ENCODE peak calls at places on chromosomes 12 and 14, in eight cellular contexts. One of them, this sample, is unnamed.

GRCh38 chr14:93937519-93937918 is 10.4 kb downstream of the FAM181A start:
- DNase-seq in AG04450: no peak
- DNase-seq in pancreas: no peak
- DNase-seq in mucosa of descending colon: no peak
- DNase-seq in astrocyte of the spinal cord: no peak
- DNase-seq in right atrium auricular region: no peak
- DNase-seq in prostate gland: peak; percentile 46
- DNase-seq in astrocyte: no peak
- DNase-seq in this sample: no peak

GRCh38 chr12:48198619-48198973 is 4.5 kb downstream of the OR10AD1 start:
- DNase-seq in AG04450: no peak
- DNase-seq in pancreas: peak; percentile 42
- DNase-seq in mucosa of descending colon: peak; percentile 52
- DNase-seq in astrocyte of the spinal cord: no peak
- DNase-seq in right atrium auricular region: peak; percentile 61
- DNase-seq in prostate gland: no peak
- DNase-seq in astrocyte: no peak
- DNase-seq in this sample: peak; percentile 33

GRCh38 chr14:93034671-93034994 is 81.1 kb downstream of the ITPK1 start:
- DNase-seq in AG04450: no peak
- DNase-seq in pancreas: no peak
- DNase-seq in mucosa of descending colon: no peak
- DNase-seq in astrocyte of the spinal cord: no peak
- DNase-seq in right atrium auricular region: no peak
- DNase-seq in prostate gland: no peak
- DNase-seq in astrocyte: no peak
- DNase-seq in this sample: no peak

GRCh38 chr14:93269341-93270068 is 62.4 kb downstream of the UBR7 start:
- DNase-seq in AG04450: peak; percentile 38
- DNase-seq in pancreas: no peak
- DNase-seq in mucosa of descending colon: no peak
- DNase-seq in astrocyte of the spinal cord: peak; percentile 59
- DNase-seq in right atrium auricular region: no peak
- DNase-seq in prostate gland: no peak
- DNase-seq in astrocyte: peak; percentile 73
- DNase-seq in this sample: peak; percentile 36

GRCh38 chr12:2489266-2489665 is 305.5 kb upstream of the FKBP4 start:
- DNase-seq in AG04450: no peak
- DNase-seq in pancreas: no peak
- DNase-seq in mucosa of descending colon: no peak
- DNase-seq in astrocyte of the spinal cord: no peak
- DNase-seq in right atrium auricular region: no peak
- DNase-seq in prostate gland: no peak
- DNase-seq in astrocyte: no peak
- DNase-seq in this sample: no peak

GRCh38 chr12:70241845-70242244 is 1.4 kb upstream of the CNOT2 start:
- DNase-seq in AG04450: no peak
- DNase-seq in pancreas: no peak
- DNase-seq in mucosa of descending colon: no peak
- DNase-seq in astrocyte of the spinal cord: no peak
- DNase-seq in right atrium auricular region: no peak
- DNase-seq in prostate gland: no peak
- DNase-seq in astrocyte: no peak
- DNase-seq in this sample: no peak

GRCh38 chr14:32073537-32074189 is 3.4 kb upstream of the ARHGAP5 start:
- DNase-seq in AG04450: peak; percentile 48
- DNase-seq in pancreas: no peak
- DNase-seq in mucosa of descending colon: peak; percentile 86
- DNase-seq in astrocyte of the spinal cord: peak; percentile 89
- DNase-seq in right atrium auricular region: no peak
- DNase-seq in prostate gland: peak; percentile 78
- DNase-seq in astrocyte: peak; percentile 53
- DNase-seq in this sample: peak; percentile 90

GRCh38 chr14:24162083-24162482 is 1.0 kb downstream of the IRF9 start:
- DNase-seq in AG04450: no peak
- DNase-seq in pancreas: no peak
- DNase-seq in mucosa of descending colon: no peak
- DNase-seq in astrocyte of the spinal cord: no peak
- DNase-seq in right atrium auricular region: no peak
- DNase-seq in prostate gland: no peak
- DNase-seq in astrocyte: peak; percentile 26
- DNase-seq in this sample: peak; percentile 46

GRCh38 chr14:60250318-60251035 is 1.5 kb downstream of the PPM1A start:
- DNase-seq in AG04450: no peak
- DNase-seq in pancreas: no peak
- DNase-seq in mucosa of descending colon: peak; percentile 52
- DNase-seq in astrocyte of the spinal cord: peak; percentile 38
- DNase-seq in right atrium auricular region: no peak
- DNase-seq in prostate gland: no peak
- DNase-seq in astrocyte: peak; percentile 26
- DNase-seq in this sample: no peak

DNA sequence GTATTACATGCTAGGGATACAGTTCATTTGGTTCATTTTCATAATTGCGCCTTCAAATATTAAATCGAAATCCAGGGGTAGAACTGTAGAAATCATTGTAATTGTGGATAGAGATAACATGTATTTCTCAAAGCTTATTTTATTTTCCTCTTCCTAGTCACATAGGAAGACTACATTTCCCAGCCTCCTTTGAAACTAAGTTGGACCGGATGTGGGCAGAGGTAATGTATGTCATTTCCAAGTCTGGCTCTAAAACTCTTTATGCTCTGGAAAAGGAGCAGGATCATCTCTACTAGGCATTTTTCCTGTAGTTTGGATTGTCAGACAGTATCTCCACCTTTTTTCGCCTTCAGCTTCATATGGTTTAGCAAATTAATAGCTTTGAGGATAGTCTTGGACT is 70.1 kb upstream of the CRY1 start:
- DNase-seq in AG04450: no peak
- DNase-seq in pancreas: no peak
- DNase-seq in mucosa of descending colon: no peak
- DNase-seq in astrocyte of the spinal cord: no peak
- DNase-seq in right atrium auricular region: no peak
- DNase-seq in prostate gland: no peak
- DNase-seq in astrocyte: no peak
- DNase-seq in this sample: no peak
- TF ChIP-seq CTCF in AG04450: no peak
- TF ChIP-seq CTCF in pancreas: no peak
- TF ChIP-seq CTCF in mucosa of descending colon: no peak
- TF ChIP-seq CTCF in astrocyte of the spinal cord: no peak
- TF ChIP-seq CTCF in right atrium auricular region: no peak
- TF ChIP-seq CTCF in prostate gland: no peak
- TF ChIP-seq CTCF in astrocyte: no peak
- TF ChIP-seq CTCF in this sample: no peak

DNA sequence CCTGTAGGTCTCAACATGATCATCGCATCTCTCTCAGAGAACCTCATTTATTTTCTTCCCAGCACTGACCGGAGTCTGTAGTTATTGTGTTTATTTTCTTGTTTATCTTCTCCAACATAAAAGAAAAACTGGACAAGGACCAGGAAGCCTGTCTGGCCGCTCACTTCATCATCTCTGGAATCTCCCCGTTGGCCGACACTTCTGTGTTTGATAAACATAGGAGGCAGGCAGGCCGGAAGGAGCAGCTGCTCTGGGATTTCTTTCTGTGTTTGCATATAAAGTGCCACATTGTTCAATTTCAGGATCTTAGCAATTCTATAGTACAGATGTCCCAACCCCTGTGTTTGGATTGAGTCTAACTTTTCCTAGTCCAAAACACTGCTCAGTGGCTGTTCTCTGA is 53.3 kb downstream of the ACACB start:
- DNase-seq in AG04450: no peak
- DNase-seq in pancreas: no peak
- DNase-seq in mucosa of descending colon: no peak
- DNase-seq in astrocyte of the spinal cord: no peak
- DNase-seq in right atrium auricular region: no peak
- DNase-seq in prostate gland: peak; percentile 34
- DNase-seq in astrocyte: no peak
- DNase-seq in this sample: no peak
- H3K4me3 ChIP-seq in AG04450: no peak overlapping the region
- H3K4me3 ChIP-seq in pancreas: no peak overlapping the region
- H3K4me3 ChIP-seq in mucosa of descending colon: no peak overlapping the region
- H3K4me3 ChIP-seq in astrocyte of the spinal cord: no peak overlapping the region
- H3K4me3 ChIP-seq in right atrium auricular region: no peak overlapping the region
- H3K4me3 ChIP-seq in prostate gland: no peak overlapping the region
- H3K4me3 ChIP-seq in astrocyte: no peak overlapping the region
- H3K4me3 ChIP-seq in this sample: no peak overlapping the region

GRCh38 chr14:74085828-74086227 is 1.1 kb downstream of the LIN52 start:
- DNase-seq in AG04450: no peak
- DNase-seq in pancreas: no peak
- DNase-seq in mucosa of descending colon: no peak
- DNase-seq in astrocyte of the spinal cord: no peak
- DNase-seq in right atrium auricular region: no peak
- DNase-seq in prostate gland: no peak
- DNase-seq in astrocyte: no peak
- DNase-seq in this sample: no peak

GRCh38 chr14:74083161-74083560 is 1.1 kb downstream of the ALDH6A1 start:
- DNase-seq in AG04450: no peak
- DNase-seq in pancreas: no peak
- DNase-seq in mucosa of descending colon: no peak
- DNase-seq in astrocyte of the spinal cord: no peak
- DNase-seq in right atrium auricular region: no peak
- DNase-seq in prostate gland: no peak
- DNase-seq in astrocyte: no peak
- DNase-seq in this sample: no peak

GRCh38 chr14:74083784-74084276 is 423 bp downstream of the ALDH6A1 start:
- DNase-seq in AG04450: no peak
- DNase-seq in pancreas: no peak
- DNase-seq in mucosa of descending colon: peak; percentile 32
- DNase-seq in astrocyte of the spinal cord: no peak
- DNase-seq in right atrium auricular region: no peak
- DNase-seq in prostate gland: no peak
- DNase-seq in astrocyte: no peak
- DNase-seq in this sample: no peak

GRCh38 chr14:74085047-74085637 is 386 bp downstream of the LIN52 start:
- DNase-seq in AG04450: no peak
- DNase-seq in pancreas: no peak
- DNase-seq in mucosa of descending colon: no peak
- DNase-seq in astrocyte of the spinal cord: peak; percentile 38
- DNase-seq in right atrium auricular region: no peak
- DNase-seq in prostate gland: no peak
- DNase-seq in astrocyte: peak; percentile 41
- DNase-seq in this sample: peak; percentile 22

DNA sequence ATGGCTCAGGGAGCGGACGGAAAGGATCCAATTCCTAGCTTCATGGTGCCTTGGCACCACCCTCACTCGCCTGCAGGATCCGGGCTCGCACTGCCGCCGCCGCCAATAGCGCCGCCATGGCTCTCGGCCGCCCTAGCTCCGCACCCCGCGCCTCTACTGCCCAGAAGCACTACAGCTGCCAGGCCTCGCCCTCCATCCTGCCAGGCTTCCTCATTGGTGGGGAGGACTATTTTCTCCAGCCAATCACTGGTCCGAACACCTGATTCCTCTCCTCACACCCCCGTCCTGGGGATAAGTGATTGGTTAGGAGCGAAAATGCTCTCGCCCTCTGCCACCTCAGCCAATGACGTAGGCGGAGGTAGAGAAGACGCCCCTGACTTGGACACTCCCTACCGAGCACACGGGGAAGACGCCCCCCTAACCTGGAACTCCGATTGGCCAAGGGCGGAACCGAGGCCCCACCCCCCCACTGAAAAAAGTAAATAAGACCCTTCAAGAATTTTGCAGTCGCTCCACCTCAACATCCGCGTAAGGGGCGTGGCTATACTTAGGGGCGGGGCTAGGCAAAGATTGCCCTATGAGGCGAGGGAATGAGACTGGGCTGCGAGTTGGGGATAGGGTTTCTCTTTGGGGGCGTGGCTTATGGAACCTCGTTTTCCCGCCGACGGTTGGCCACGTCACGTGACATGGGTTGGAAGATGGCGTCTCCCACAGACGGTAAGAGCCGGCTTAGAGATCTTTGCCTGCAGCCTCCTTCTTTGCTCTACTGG is at the start of the genes ALDH6A1 and LIN52:
- DNase-seq in AG04450: peak; percentile 100
- DNase-seq in pancreas: peak; percentile 100
- DNase-seq in mucosa of descending colon: peak; percentile 100
- DNase-seq in astrocyte of the spinal cord: peak; percentile 100
- DNase-seq in right atrium auricular region: peak; percentile 100
- DNase-seq in prostate gland: peak; percentile 100
- DNase-seq in astrocyte: peak; percentile 100
- DNase-seq in this sample: peak; percentile 100
- TF ChIP-seq CTCF in AG04450: peak; percentile 11
- TF ChIP-seq CTCF in pancreas: no peak
- TF ChIP-seq CTCF in mucosa of descending colon: peak; percentile 0
- TF ChIP-seq CTCF in astrocyte of the spinal cord: no peak
- TF ChIP-seq CTCF in right atrium auricular region: peak; percentile 33
- TF ChIP-seq CTCF in prostate gland: no peak
- TF ChIP-seq CTCF in astrocyte: no peak
- TF ChIP-seq CTCF in this sample: no peak

GRCh38 chr12:54390668-54391551 is 6.4 kb upstream of the ZNF385A start:
- DNase-seq in AG04450: no peak
- DNase-seq in pancreas: peak; percentile 62
- DNase-seq in mucosa of descending colon: peak; percentile 56
- DNase-seq in astrocyte of the spinal cord: no peak
- DNase-seq in right atrium auricular region: no peak
- DNase-seq in prostate gland: peak; percentile 83
- DNase-seq in astrocyte: no peak
- DNase-seq in this sample: no peak

GRCh38 chr12:54389139-54389508 is 4.6 kb upstream of the ZNF385A start:
- DNase-seq in AG04450: no peak
- DNase-seq in pancreas: no peak
- DNase-seq in mucosa of descending colon: no peak
- DNase-seq in astrocyte of the spinal cord: no peak
- DNase-seq in right atrium auricular region: no peak
- DNase-seq in prostate gland: no peak
- DNase-seq in astrocyte: no peak
- DNase-seq in this sample: no peak

GRCh38 chr12:54390176-54390667 is 5.7 kb upstream of the ZNF385A start:
- DNase-seq in AG04450: no peak
- DNase-seq in pancreas: no peak
- DNase-seq in mucosa of descending colon: no peak
- DNase-seq in astrocyte of the spinal cord: no peak
- DNase-seq in right atrium auricular region: no peak
- DNase-seq in prostate gland: peak; percentile 69
- DNase-seq in astrocyte: no peak
- DNase-seq in this sample: no peak

GRCh38 chr12:54388214-54389138 is 3.9 kb upstream of the ZNF385A start:
- DNase-seq in AG04450: no peak
- DNase-seq in pancreas: no peak
- DNase-seq in mucosa of descending colon: no peak
- DNase-seq in astrocyte of the spinal cord: no peak
- DNase-seq in right atrium auricular region: no peak
- DNase-seq in prostate gland: no peak
- DNase-seq in astrocyte: no peak
- DNase-seq in this sample: no peak

DNA sequence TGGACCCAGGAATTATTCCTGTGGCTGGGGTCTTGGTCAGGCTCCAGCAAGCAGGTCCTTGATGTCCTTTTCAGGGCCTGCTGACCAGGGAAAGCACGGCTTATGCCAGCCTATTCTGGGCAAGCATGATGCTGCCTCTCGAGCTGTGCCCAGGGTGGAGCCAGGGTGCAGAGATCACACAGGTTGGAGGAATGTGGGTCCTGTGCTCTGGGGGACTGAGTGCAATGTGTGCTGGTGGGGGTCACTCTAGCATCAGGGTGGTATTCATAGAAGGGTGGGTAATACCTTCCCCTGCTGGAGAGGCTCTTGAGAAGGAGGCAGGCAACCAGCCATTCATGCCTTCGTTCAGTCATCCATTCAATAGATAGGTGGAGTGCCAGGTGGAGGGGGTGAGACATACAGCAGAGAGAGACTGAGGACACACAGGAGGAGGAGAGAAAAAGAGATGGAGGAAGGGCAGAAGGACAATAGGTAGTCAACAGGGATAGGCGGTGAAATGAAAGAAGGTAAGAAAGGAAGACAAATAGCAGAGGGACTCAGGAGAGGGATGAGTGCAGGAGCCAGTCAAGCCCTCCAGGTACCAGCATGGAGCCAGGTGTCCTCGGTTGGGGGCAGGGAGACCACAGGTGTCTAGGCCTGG is 5.1 kb upstream of the ZNF385A start:
- DNase-seq in AG04450: no peak
- DNase-seq in pancreas: no peak
- DNase-seq in mucosa of descending colon: no peak
- DNase-seq in astrocyte of the spinal cord: no peak
- DNase-seq in right atrium auricular region: no peak
- DNase-seq in prostate gland: no peak
- DNase-seq in astrocyte: no peak
- DNase-seq in this sample: no peak
- H3K4me3 ChIP-seq in AG04450: no peak overlapping the region
- H3K4me3 ChIP-seq in pancreas: no peak overlapping the region
- H3K4me3 ChIP-seq in mucosa of descending colon: no peak overlapping the region
- H3K4me3 ChIP-seq in astrocyte of the spinal cord: no peak overlapping the region
- H3K4me3 ChIP-seq in right atrium auricular region: no peak overlapping the region
- H3K4me3 ChIP-seq in prostate gland: peak overlapping the region; percentile 85
- H3K4me3 ChIP-seq in astrocyte: no peak overlapping the region
- H3K4me3 ChIP-seq in this sample: no peak overlapping the region